ENCODE peak calls at places on chromosomes 5 and 9, in five cellular contexts. E is left ventricle myocardium superior, I is SW 1271, D is AG08395, P is retina. L is an unnamed sample.

GRCh38 chr9:127854169-127854833 is at the start of gene ENG:
- DNase-seq in E (peak), I (peak), D (peak), P (no peak), L (no peak)

GRCh38 chr5:69049151-69049550 is 44.7 kb upstream of the SLC30A5 start:
- DNase-seq in E (no peak), I (no peak), D (no peak), P (no peak), L (no peak)

GRCh38 chr9:14441976-14442651 is 128.2 kb upstream of the NFIB start:
- DNase-seq in E (no peak), I (no peak), D (peak), P (no peak), L (no peak)

GRCh38 chr5:17000296-17000939 is 64.3 kb upstream of the MYO10 start:
- DNase-seq in E (no peak), I (peak), D (peak), P (no peak), L (no peak)

GRCh38 chr5:151624486-151624885 is 33.4 kb upstream of the FAT2 start:
- DNase-seq in E (no peak), I (no peak), D (no peak), P (peak), L (no peak)

GRCh38 chr9:126392662-126393383 is 66.2 kb downstream of the MVB12B start:
- DNase-seq in E (no peak), I (no peak), D (no peak), P (no peak), L (no peak)

GRCh38 chr5:16160706-16161105 is 18.9 kb downstream of the MARCHF11 start:
- DNase-seq in E (no peak), I (peak), D (peak), P (peak), L (peak)

GRCh38 chr5:50903651-50904050 is 237.2 kb downstream of the PARP8 start:
- DNase-seq in E (no peak), I (no peak), D (no peak), P (no peak), L (no peak)

GRCh38 chr5:142145106-142145900 is 36.7 kb downstream of the NDFIP1 start:
- DNase-seq in E (no peak), I (peak), D (peak), P (peak), L (peak)

GRCh38 chr5:180070726-180071417 is 687 bp downstream of the RNF130 start:
- DNase-seq in E (peak), I (peak), D (peak), P (peak), L (no peak)

GRCh38 chr9:136551401-136552116 is 5.7 kb upstream of the NOTCH1 start:
- DNase-seq in E (peak), I (no peak), D (peak), P (no peak), L (no peak)

GRCh38 chr5:168611163-168611562 is 32.0 kb upstream of the PANK3 start:
- DNase-seq in E (no peak), I (no peak), D (no peak), P (peak), L (no peak)

GRCh38 chr5:141877478-141878185 is 578 bp downstream of the PCDH1 start:
- DNase-seq in E (no peak), I (no peak), D (no peak), P (peak), L (peak)

GRCh38 chr9:127154390-127155191 is 32.2 kb upstream of the ANGPTL2 start:
- DNase-seq in E (peak), I (no peak), D (peak), P (no peak), L (no peak)

GRCh38 chr9:135971892-135972291 is 10.7 kb upstream of the UBAC1 start:
- DNase-seq in E (no peak), I (peak), D (no peak), P (no peak), L (no peak)

GRCh38 chr9:88997646-88998045 is 6.4 kb downstream of the S1PR3 start:
- DNase-seq in E (no peak), I (no peak), D (no peak), P (no peak), L (no peak)

GRCh38 chr9:130483281-130483949 is 38.7 kb downstream of the ASS1 start:
- DNase-seq in E (no peak), I (no peak), D (no peak), P (no peak), L (peak)

GRCh38 chr9:79766091-79766490 is 194.3 kb downstream of the TLE4 start:
- DNase-seq in E (no peak), I (no peak), D (no peak), P (no peak), L (no peak)

GRCh38 chr9:116750543-116750942 is 63.4 kb downstream of the TRIM32 start:
- DNase-seq in E (no peak), I (no peak), D (no peak), P (no peak), L (no peak)

GRCh38 chr5:109529520-109529919 is 119.7 kb upstream of the PJA2 start:
- DNase-seq in E (peak), I (no peak), D (peak), P (no peak), L (no peak)

GRCh38 chr5:16579142-16579541 is 37.7 kb downstream of the RETREG1 start:
- DNase-seq in E (peak), I (no peak), D (no peak), P (peak), L (peak)

GRCh38 chr5:89728750-89729149 is 680.8 kb downstream of the CETN3 start:
- DNase-seq in E (peak), I (no peak), D (peak), P (no peak), L (no peak)

GRCh38 chr5:32791536-32792240 is 80.6 kb downstream of the NPR3 start:
- DNase-seq in E (no peak), I (no peak), D (no peak), P (no peak), L (no peak)

GRCh38 chr5:131488463-131488862 is 146.6 kb downstream of the RAPGEF6 start:
- DNase-seq in E (no peak), I (no peak), D (no peak), P (no peak), L (no peak)

GRCh38 chr9:98972641-98973545 is 29.2 kb downstream of the COL15A1 start:
- DNase-seq in E (no peak), I (no peak), D (no peak), P (no peak), L (no peak)

GRCh38 chr9:114157516-114158176 is 2.3 kb downstream of the COL27A1 start:
- DNase-seq in E (no peak), I (no peak), D (no peak), P (no peak), L (no peak)

GRCh38 chr9:85647571-85647970 is 94.2 kb downstream of the AGTPBP1 start:
- DNase-seq in E (no peak), I (no peak), D (no peak), P (no peak), L (no peak)

GRCh38 chr5:24094081-24094480 is 550.7 kb downstream of the CDH10 start:
- DNase-seq in E (no peak), I (no peak), D (no peak), P (no peak), L (no peak)

GRCh38 chr5:54080833-54081232 is 229.5 kb downstream of the ARL15 start:
- DNase-seq in E (no peak), I (no peak), D (no peak), P (no peak), L (no peak)

GRCh38 chr9:85713897-85714296 is 27.9 kb downstream of the AGTPBP1 start:
- DNase-seq in E (no peak), I (no peak), D (no peak), P (no peak), L (no peak)

GRCh38 chr5:145680169-145680568 is 155.0 kb downstream of the PRELID2 start:
- DNase-seq in E (no peak), I (peak), D (no peak), P (no peak), L (no peak)

GRCh38 chr9:123465304-123465703 is 109.3 kb downstream of the CRB2 start:
- DNase-seq in E (no peak), I (no peak), D (no peak), P (no peak), L (no peak)

GRCh38 chr5:159826351-159827222 is 89.7 kb upstream of the ADRA1B start:
- DNase-seq in E (no peak), I (peak), D (peak), P (no peak), L (no peak)

GRCh38 chr9:71767421-71768321 is 642 bp downstream of the CEMIP2 start:
- DNase-seq in E (peak), I (peak), D (peak), P (peak), L (no peak)

GRCh38 chr9:34310205-34310604 is 18.9 kb downstream of the KIF24 start:
- DNase-seq in E (no peak), I (no peak), D (no peak), P (no peak), L (peak)